ENCODE peak calls at places on chromosomes 16 and 17, in four cellular contexts. M is K562, O is HepG2, Y is SK-N-SH. B is an unnamed sample.

GRCh38 chr16:24844101-24845030 is 1.4 kb upstream of the SLC5A11 start:
- DNase-seq in M (peak), O (peak), Y (no peak), B (no peak)

GRCh38 chr17:3029213-3029913 is 34.0 kb downstream of the OR1D5 start:
- DNase-seq in M (no peak), O (no peak), Y (no peak), B (no peak)

GRCh38 chr17:63927464-63928171 is 4.5 kb downstream of the CD79B start:
- DNase-seq in M (no peak), O (no peak), Y (peak), B (no peak)

GRCh38 chr17:67253379-67253778 is 8.4 kb upstream of the HELZ start:
- DNase-seq in M (no peak), O (no peak), Y (no peak), B (no peak)

GRCh38 chr16:249431-249830 is 14.8 kb downstream of the FAM234A start:
- DNase-seq in M (no peak), O (no peak), Y (no peak), B (no peak)

GRCh38 chr16:74909665-74910064 is 75.3 kb downstream of the WDR59 start:
- DNase-seq in M (no peak), O (no peak), Y (no peak), B (no peak)

GRCh38 chr17:78790552-78790951 is 8.5 kb upstream of the CYTH1 start:
- DNase-seq in M (no peak), O (no peak), Y (no peak), B (no peak)

GRCh38 chr16:85010446-85010930 is 847 bp downstream of the ZDHHC7 start:
- DNase-seq in M (no peak), O (no peak), Y (no peak), B (no peak)

GRCh38 chr16:66255647-66256046 is 110.8 kb upstream of the CDH5 start:
- DNase-seq in M (no peak), O (no peak), Y (no peak), B (peak)

GRCh38 chr16:58377932-58378331 is 14.3 kb upstream of the GINS3 start:
- DNase-seq in M (no peak), O (no peak), Y (no peak), B (no peak)
- TF ChIP-seq FOXJ3 in M (no peak), O (no peak), Y (no peak), B (no peak)

DNA sequence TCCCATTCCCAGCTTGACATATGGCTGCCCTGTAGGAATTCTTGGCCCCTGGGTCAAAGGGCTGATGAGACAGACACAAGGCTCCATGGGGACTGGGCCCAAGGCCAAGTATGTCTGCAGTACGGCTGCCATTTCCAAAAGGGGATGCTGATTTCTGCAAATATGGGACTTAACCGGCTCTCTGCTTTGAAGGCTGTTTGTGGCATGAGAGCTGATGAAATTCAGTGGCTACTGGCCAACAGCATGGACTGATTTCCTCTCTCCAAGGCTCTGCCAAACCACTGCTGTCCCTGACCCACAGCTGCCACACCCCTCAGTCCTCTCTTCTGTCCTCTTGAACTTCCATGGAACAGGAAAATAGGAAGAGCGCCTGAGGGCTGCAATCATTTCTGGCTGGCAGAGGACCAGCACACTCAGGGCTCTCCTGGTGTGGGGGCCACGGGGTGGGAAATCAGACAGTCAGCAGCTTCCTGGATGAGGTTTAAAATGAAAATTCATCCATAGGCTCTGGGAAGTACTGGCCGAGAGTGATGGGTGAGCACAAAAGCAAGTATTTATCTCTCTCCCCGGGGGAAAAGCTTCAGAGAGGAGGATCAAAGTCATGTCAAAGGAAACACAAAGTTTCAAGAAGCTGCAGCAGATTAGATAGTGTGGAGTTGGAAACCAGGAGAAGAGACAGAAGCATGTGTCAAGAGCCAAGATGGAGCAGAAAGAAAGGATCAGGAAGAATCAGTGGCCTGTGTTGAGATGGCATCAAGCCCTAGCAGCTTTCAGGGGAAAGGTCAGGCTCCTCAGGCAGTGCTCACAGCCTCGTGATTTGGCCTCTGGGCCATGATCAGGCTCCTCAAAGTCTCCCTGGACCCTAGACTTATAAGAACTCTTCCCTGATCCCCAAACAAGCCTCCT is 64.1 kb upstream of the SREBF1 start:
- DNase-seq in M (no peak), O (peak), Y (peak), B (no peak)
- TF ChIP-seq FOXJ3 in M (no peak), O (no peak), Y (no peak), B (no peak)

GRCh38 chr16:4358831-4359561 is 7.9 kb upstream of the PAM16 start:
- DNase-seq in M (peak), O (peak), Y (peak), B (peak)
- TF ChIP-seq FOXJ3 in M (no peak), O (no peak), Y (no peak), B (no peak)

GRCh38 chr17:81189670-81190530 is 23.9 kb upstream of the AATK start:
- DNase-seq in M (peak), O (peak), Y (peak), B (peak)
- TF ChIP-seq FOXJ3 in M (no peak), O (no peak), Y (no peak), B (no peak)

GRCh38 chr17:19359856-19360255 is 2.7 kb downstream of the B9D1 start:
- DNase-seq in M (no peak), O (no peak), Y (no peak), B (no peak)
- TF ChIP-seq FOXJ3 in M (no peak), O (no peak), Y (no peak), B (no peak)

DNA sequence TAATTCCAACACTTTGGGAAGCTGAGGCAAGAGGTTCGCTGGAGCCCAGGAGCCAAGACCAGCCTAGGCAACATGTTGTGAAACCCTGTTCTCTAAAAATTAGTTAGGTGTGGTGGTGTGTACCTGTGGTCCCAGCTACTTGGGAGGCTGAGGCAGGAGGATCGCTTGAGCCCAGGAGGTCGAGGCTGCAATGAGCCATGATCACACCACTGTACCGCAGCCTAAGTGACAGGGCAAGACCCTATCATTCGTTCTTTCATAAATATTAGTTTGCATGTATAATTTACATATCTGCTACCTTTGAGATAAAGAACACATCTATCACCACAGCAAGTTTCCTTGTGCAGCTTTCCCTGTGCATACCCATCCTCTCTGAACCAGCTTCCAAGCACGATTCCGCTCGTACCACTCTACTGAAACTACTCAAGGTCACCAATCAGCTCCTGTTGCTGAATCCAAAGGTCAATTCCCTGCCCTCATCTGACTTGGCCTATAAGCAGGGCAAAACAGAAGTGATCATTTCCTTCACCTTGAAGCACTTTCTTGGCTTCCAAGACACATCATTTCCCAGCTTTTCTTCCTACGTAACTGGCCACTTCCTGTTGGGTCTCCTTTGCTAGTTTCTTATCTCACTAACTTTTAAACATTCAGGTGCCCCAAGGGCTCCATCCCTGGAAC is 49.1 kb downstream of the GRB2 start:
- DNase-seq in M (no peak), O (peak), Y (no peak), B (no peak)
- TF ChIP-seq FOXJ3 in M (no peak), O (no peak), Y (no peak), B (no peak)

DNA sequence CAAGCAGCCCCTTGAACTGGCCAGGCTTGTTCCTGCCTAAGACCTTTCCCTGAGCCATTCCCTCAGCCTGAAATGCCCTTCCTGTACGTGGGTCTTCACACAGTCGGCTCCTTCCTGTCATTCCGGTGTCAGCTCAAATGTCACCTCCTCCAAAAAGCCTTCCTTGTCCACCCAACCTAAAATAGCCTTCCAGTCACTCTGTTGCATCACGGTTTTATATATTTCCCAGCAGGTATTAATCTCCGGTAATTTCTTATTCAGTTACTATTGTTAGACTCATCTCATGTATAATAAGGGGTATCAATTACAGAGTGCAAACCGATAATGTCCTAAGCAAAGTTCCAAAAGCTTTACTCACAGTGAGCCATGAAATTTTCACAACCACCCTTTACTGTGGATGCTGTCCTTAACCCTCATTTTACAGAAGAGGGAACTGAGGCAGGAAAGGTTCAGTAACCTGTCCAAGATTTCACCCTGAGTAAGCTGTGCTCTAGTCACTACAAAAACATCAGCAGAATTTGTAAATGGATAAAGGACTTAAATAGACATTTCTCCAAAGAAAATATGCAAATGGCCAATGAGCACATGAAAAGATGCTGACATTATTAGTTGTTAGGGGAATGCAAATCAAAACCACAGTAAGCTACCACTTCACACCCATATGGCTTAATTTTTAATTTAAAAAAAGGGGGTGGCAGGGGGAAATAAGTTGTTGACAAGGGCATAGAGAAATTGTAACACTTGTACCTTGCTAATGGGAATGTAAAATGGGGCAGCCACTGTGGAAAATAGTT is 51.6 kb downstream of the C17orf67 start:
- DNase-seq in M (no peak), O (no peak), Y (no peak), B (no peak)
- TF ChIP-seq FOXJ3 in M (no peak), O (no peak), Y (no peak), B (no peak)